ENCODE peak calls at places on chromosomes 3 and 15, in six cellular contexts. One of them, this sample, is unnamed.

GRCh38 chr3:187684444-187684843 is 14.2 kb upstream of the SST start:
- DNase-seq in AG09309: no peak
- DNase-seq in aorta: no peak
- DNase-seq in naive thymus-derived CD4-positive, alpha-beta T cell: no peak
- DNase-seq in small intestine: no peak
- DNase-seq in foreskin fibroblast: no peak
- DNase-seq in this sample: no peak

GRCh38 chr15:64464271-64465005 is 4.1 kb downstream of the ZNF609 start:
- DNase-seq in AG09309: no peak
- DNase-seq in aorta: no peak
- DNase-seq in naive thymus-derived CD4-positive, alpha-beta T cell: no peak
- DNase-seq in small intestine: peak
- DNase-seq in foreskin fibroblast: peak
- DNase-seq in this sample: no peak

GRCh38 chr3:15428539-15428938 is 1.1 kb downstream of the EAF1 start:
- DNase-seq in AG09309: peak
- DNase-seq in aorta: no peak
- DNase-seq in naive thymus-derived CD4-positive, alpha-beta T cell: peak
- DNase-seq in small intestine: peak
- DNase-seq in foreskin fibroblast: peak
- DNase-seq in this sample: no peak

GRCh38 chr15:85009435-85009834 is 27.8 kb downstream of the PDE8A start:
- DNase-seq in AG09309: no peak
- DNase-seq in aorta: no peak
- DNase-seq in naive thymus-derived CD4-positive, alpha-beta T cell: no peak
- DNase-seq in small intestine: no peak
- DNase-seq in foreskin fibroblast: no peak
- DNase-seq in this sample: no peak

GRCh38 chr3:186307594-186307993 is 54.4 kb downstream of the DGKG start:
- DNase-seq in AG09309: no peak
- DNase-seq in aorta: no peak
- DNase-seq in naive thymus-derived CD4-positive, alpha-beta T cell: no peak
- DNase-seq in small intestine: no peak
- DNase-seq in foreskin fibroblast: peak
- DNase-seq in this sample: no peak

GRCh38 chr3:50356553-50356952 is 2.8 kb downstream of the TMEM115 start:
- DNase-seq in AG09309: no peak
- DNase-seq in aorta: no peak
- DNase-seq in naive thymus-derived CD4-positive, alpha-beta T cell: no peak
- DNase-seq in small intestine: peak
- DNase-seq in foreskin fibroblast: peak
- DNase-seq in this sample: peak

GRCh38 chr15:71109130-71109529 is 6.1 kb upstream of the THSD4 start:
- DNase-seq in AG09309: peak
- DNase-seq in aorta: no peak
- DNase-seq in naive thymus-derived CD4-positive, alpha-beta T cell: no peak
- DNase-seq in small intestine: no peak
- DNase-seq in foreskin fibroblast: peak
- DNase-seq in this sample: no peak

GRCh38 chr15:92914768-92915221 is 14.7 kb downstream of the CHD2 start:
- DNase-seq in AG09309: no peak
- DNase-seq in aorta: no peak
- DNase-seq in naive thymus-derived CD4-positive, alpha-beta T cell: peak
- DNase-seq in small intestine: peak
- DNase-seq in foreskin fibroblast: no peak
- DNase-seq in this sample: no peak

GRCh38 chr15:57545995-57546394 is 45.7 kb upstream of the MYZAP start:
- DNase-seq in AG09309: no peak
- DNase-seq in aorta: no peak
- DNase-seq in naive thymus-derived CD4-positive, alpha-beta T cell: no peak
- DNase-seq in small intestine: no peak
- DNase-seq in foreskin fibroblast: no peak
- DNase-seq in this sample: no peak

GRCh38 chr15:45162771-45163507 is 24.8 kb downstream of the SHF start:
- DNase-seq in AG09309: peak
- DNase-seq in aorta: peak
- DNase-seq in naive thymus-derived CD4-positive, alpha-beta T cell: peak
- DNase-seq in small intestine: peak
- DNase-seq in foreskin fibroblast: peak
- DNase-seq in this sample: peak

GRCh38 chr3:16769525-16769924 is 115.2 kb upstream of the PLCL2 start:
- DNase-seq in AG09309: no peak
- DNase-seq in aorta: no peak
- DNase-seq in naive thymus-derived CD4-positive, alpha-beta T cell: no peak
- DNase-seq in small intestine: no peak
- DNase-seq in foreskin fibroblast: no peak
- DNase-seq in this sample: no peak

GRCh38 chr3:10722921-10723320 is 93.1 kb upstream of the SLC6A11 start:
- DNase-seq in AG09309: no peak
- DNase-seq in aorta: no peak
- DNase-seq in naive thymus-derived CD4-positive, alpha-beta T cell: no peak
- DNase-seq in small intestine: no peak
- DNase-seq in foreskin fibroblast: no peak
- DNase-seq in this sample: no peak

GRCh38 chr3:64601824-64602223 is 86.0 kb downstream of the ADAMTS9 start:
- DNase-seq in AG09309: no peak
- DNase-seq in aorta: peak
- DNase-seq in naive thymus-derived CD4-positive, alpha-beta T cell: no peak
- DNase-seq in small intestine: no peak
- DNase-seq in foreskin fibroblast: no peak
- DNase-seq in this sample: no peak

GRCh38 chr15:41546846-41547786 is 3.1 kb upstream of the RPAP1 start:
- DNase-seq in AG09309: no peak
- DNase-seq in aorta: no peak
- DNase-seq in naive thymus-derived CD4-positive, alpha-beta T cell: no peak
- DNase-seq in small intestine: peak
- DNase-seq in foreskin fibroblast: peak
- DNase-seq in this sample: no peak

GRCh38 chr3:193853511-193854219 is 260.7 kb downstream of the OPA1 start:
- DNase-seq in AG09309: no peak
- DNase-seq in aorta: no peak
- DNase-seq in naive thymus-derived CD4-positive, alpha-beta T cell: no peak
- DNase-seq in small intestine: peak
- DNase-seq in foreskin fibroblast: no peak
- DNase-seq in this sample: no peak

GRCh38 chr3:192215-192929 is 4.2 kb upstream of the CHL1 start:
- DNase-seq in AG09309: no peak
- DNase-seq in aorta: no peak
- DNase-seq in naive thymus-derived CD4-positive, alpha-beta T cell: no peak
- DNase-seq in small intestine: no peak
- DNase-seq in foreskin fibroblast: no peak
- DNase-seq in this sample: no peak

GRCh38 chr3:59775106-59775505 is 725.3 kb upstream of the CFAP20DC start:
- DNase-seq in AG09309: no peak
- DNase-seq in aorta: no peak
- DNase-seq in naive thymus-derived CD4-positive, alpha-beta T cell: no peak
- DNase-seq in small intestine: no peak
- DNase-seq in foreskin fibroblast: no peak
- DNase-seq in this sample: no peak

GRCh38 chr3:175238848-175239247 is 379.7 kb downstream of the NAALADL2 start:
- DNase-seq in AG09309: no peak
- DNase-seq in aorta: no peak
- DNase-seq in naive thymus-derived CD4-positive, alpha-beta T cell: no peak
- DNase-seq in small intestine: no peak
- DNase-seq in foreskin fibroblast: no peak
- DNase-seq in this sample: no peak

GRCh38 chr3:119786409-119786808 is 4.5 kb downstream of the NR1I2 start:
- DNase-seq in AG09309: no peak
- DNase-seq in aorta: no peak
- DNase-seq in naive thymus-derived CD4-positive, alpha-beta T cell: no peak
- DNase-seq in small intestine: peak
- DNase-seq in foreskin fibroblast: no peak
- DNase-seq in this sample: no peak

GRCh38 chr3:124594581-124594980 is 135.7 kb upstream of the UMPS start:
- DNase-seq in AG09309: no peak
- DNase-seq in aorta: no peak
- DNase-seq in naive thymus-derived CD4-positive, alpha-beta T cell: no peak
- DNase-seq in small intestine: no peak
- DNase-seq in foreskin fibroblast: no peak
- DNase-seq in this sample: no peak

GRCh38 chr15:64003182-64003581 is 43.1 kb downstream of the DAPK2 start:
- DNase-seq in AG09309: no peak
- DNase-seq in aorta: no peak
- DNase-seq in naive thymus-derived CD4-positive, alpha-beta T cell: no peak
- DNase-seq in small intestine: no peak
- DNase-seq in foreskin fibroblast: no peak
- DNase-seq in this sample: peak

GRCh38 chr3:48402281-48402732 is 27.6 kb downstream of the PLXNB1 start:
- DNase-seq in AG09309: peak
- DNase-seq in aorta: peak
- DNase-seq in naive thymus-derived CD4-positive, alpha-beta T cell: no peak
- DNase-seq in small intestine: no peak
- DNase-seq in foreskin fibroblast: peak
- DNase-seq in this sample: peak

GRCh38 chr15:56168394-56168793 is 75.3 kb downstream of the RFX7 start:
- DNase-seq in AG09309: no peak
- DNase-seq in aorta: no peak
- DNase-seq in naive thymus-derived CD4-positive, alpha-beta T cell: no peak
- DNase-seq in small intestine: no peak
- DNase-seq in foreskin fibroblast: peak
- DNase-seq in this sample: no peak

GRCh38 chr3:127052121-127052561 is 69.2 kb downstream of the PLXNA1 start:
- DNase-seq in AG09309: no peak
- DNase-seq in aorta: peak
- DNase-seq in naive thymus-derived CD4-positive, alpha-beta T cell: no peak
- DNase-seq in small intestine: peak
- DNase-seq in foreskin fibroblast: no peak
- DNase-seq in this sample: peak

GRCh38 chr3:174859756-174860155 is 622 bp downstream of the NAALADL2 start:
- DNase-seq in AG09309: no peak
- DNase-seq in aorta: no peak
- DNase-seq in naive thymus-derived CD4-positive, alpha-beta T cell: no peak
- DNase-seq in small intestine: peak
- DNase-seq in foreskin fibroblast: no peak
- DNase-seq in this sample: no peak

GRCh38 chr15:52566889-52567288 is 1.9 kb downstream of the ARPP19 start:
- DNase-seq in AG09309: no peak
- DNase-seq in aorta: no peak
- DNase-seq in naive thymus-derived CD4-positive, alpha-beta T cell: no peak
- DNase-seq in small intestine: no peak
- DNase-seq in foreskin fibroblast: no peak
- DNase-seq in this sample: no peak
- H3K4me3 ChIP-seq in AG09309: no peak
- H3K4me3 ChIP-seq in aorta: no peak
- H3K4me3 ChIP-seq in naive thymus-derived CD4-positive, alpha-beta T cell: peak
- H3K4me3 ChIP-seq in small intestine: no peak
- H3K4me3 ChIP-seq in foreskin fibroblast: peak
- H3K4me3 ChIP-seq in this sample: peak

GRCh38 chr3:79016587-79017380 is 751.0 kb downstream of the ROBO1 start:
- DNase-seq in AG09309: no peak
- DNase-seq in aorta: no peak
- DNase-seq in naive thymus-derived CD4-positive, alpha-beta T cell: no peak
- DNase-seq in small intestine: no peak
- DNase-seq in foreskin fibroblast: peak
- DNase-seq in this sample: no peak

GRCh38 chr3:79018671-79019136 is 749.1 kb downstream of the ROBO1 start:
- DNase-seq in AG09309: no peak
- DNase-seq in aorta: peak
- DNase-seq in naive thymus-derived CD4-positive, alpha-beta T cell: no peak
- DNase-seq in small intestine: peak
- DNase-seq in foreskin fibroblast: peak
- DNase-seq in this sample: peak

GRCh38 chr3:79019137-79019923 is 748.5 kb downstream of the ROBO1 start:
- DNase-seq in AG09309: peak
- DNase-seq in aorta: peak
- DNase-seq in naive thymus-derived CD4-positive, alpha-beta T cell: no peak
- DNase-seq in small intestine: peak
- DNase-seq in foreskin fibroblast: peak
- DNase-seq in this sample: peak

GRCh38 chr3:79015854-79016253 is 751.9 kb downstream of the ROBO1 start:
- DNase-seq in AG09309: no peak
- DNase-seq in aorta: no peak
- DNase-seq in naive thymus-derived CD4-positive, alpha-beta T cell: no peak
- DNase-seq in small intestine: no peak
- DNase-seq in foreskin fibroblast: no peak
- DNase-seq in this sample: no peak

GRCh38 chr3:79019924-79020173 is 747.9 kb downstream of the ROBO1 start:
- DNase-seq in AG09309: no peak
- DNase-seq in aorta: no peak
- DNase-seq in naive thymus-derived CD4-positive, alpha-beta T cell: no peak
- DNase-seq in small intestine: no peak
- DNase-seq in foreskin fibroblast: no peak
- DNase-seq in this sample: no peak
- H3K4me3 ChIP-seq in AG09309: no peak
- H3K4me3 ChIP-seq in aorta: peak
- H3K4me3 ChIP-seq in naive thymus-derived CD4-positive, alpha-beta T cell: no peak
- H3K4me3 ChIP-seq in small intestine: no peak
- H3K4me3 ChIP-seq in foreskin fibroblast: peak
- H3K4me3 ChIP-seq in this sample: no peak

GRCh38 chr15:88708256-88709054 is 69.6 kb downstream of the ISG20 start:
- DNase-seq in AG09309: no peak
- DNase-seq in aorta: peak
- DNase-seq in naive thymus-derived CD4-positive, alpha-beta T cell: no peak
- DNase-seq in small intestine: no peak
- DNase-seq in foreskin fibroblast: peak
- DNase-seq in this sample: no peak

GRCh38 chr15:88703533-88703932 is 64.7 kb downstream of the ISG20 start:
- DNase-seq in AG09309: no peak
- DNase-seq in aorta: no peak
- DNase-seq in naive thymus-derived CD4-positive, alpha-beta T cell: no peak
- DNase-seq in small intestine: no peak
- DNase-seq in foreskin fibroblast: no peak
- DNase-seq in this sample: no peak

GRCh38 chr15:88707766-88708165 is 69.0 kb downstream of the ISG20 start:
- DNase-seq in AG09309: no peak
- DNase-seq in aorta: no peak
- DNase-seq in naive thymus-derived CD4-positive, alpha-beta T cell: no peak
- DNase-seq in small intestine: no peak
- DNase-seq in foreskin fibroblast: peak
- DNase-seq in this sample: no peak

GRCh38 chr15:88704791-88705768 is 66.3 kb downstream of the ISG20 start:
- DNase-seq in AG09309: no peak
- DNase-seq in aorta: peak
- DNase-seq in naive thymus-derived CD4-positive, alpha-beta T cell: no peak
- DNase-seq in small intestine: peak
- DNase-seq in foreskin fibroblast: peak
- DNase-seq in this sample: peak

DNA sequence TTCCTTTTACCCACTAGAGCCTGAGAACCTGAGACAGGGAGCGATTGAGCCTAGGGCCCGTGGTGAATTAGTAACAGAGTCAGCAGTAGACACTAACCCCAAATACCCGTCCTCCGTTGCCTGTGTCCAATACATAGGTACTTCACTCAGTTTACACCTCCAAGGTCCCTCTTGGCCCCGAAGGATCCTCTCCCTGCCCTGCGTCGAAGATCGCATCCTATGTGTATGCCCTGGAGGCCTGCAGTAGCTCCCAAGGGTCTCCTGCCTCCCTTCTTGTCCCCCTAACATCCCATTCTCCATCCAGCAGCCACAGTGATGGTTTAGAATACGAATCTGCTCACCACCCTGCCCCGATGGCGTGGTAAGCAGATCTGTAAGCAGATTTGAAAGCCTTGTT is 67.0 kb downstream of the ISG20 start:
- DNase-seq in AG09309: no peak
- DNase-seq in aorta: peak
- DNase-seq in naive thymus-derived CD4-positive, alpha-beta T cell: no peak
- DNase-seq in small intestine: no peak
- DNase-seq in foreskin fibroblast: no peak
- DNase-seq in this sample: no peak
- H3K4me3 ChIP-seq in AG09309: peak
- H3K4me3 ChIP-seq in aorta: no peak
- H3K4me3 ChIP-seq in naive thymus-derived CD4-positive, alpha-beta T cell: peak
- H3K4me3 ChIP-seq in small intestine: no peak
- H3K4me3 ChIP-seq in foreskin fibroblast: peak
- H3K4me3 ChIP-seq in this sample: peak

GRCh38 chr15:81003023-81003350 is 2.3 kb downstream of the TLNRD1 start:
- DNase-seq in AG09309: no peak
- DNase-seq in aorta: no peak
- DNase-seq in naive thymus-derived CD4-positive, alpha-beta T cell: no peak
- DNase-seq in small intestine: no peak
- DNase-seq in foreskin fibroblast: no peak
- DNase-seq in this sample: peak
- H3K4me3 ChIP-seq in AG09309: no peak
- H3K4me3 ChIP-seq in aorta: no peak
- H3K4me3 ChIP-seq in naive thymus-derived CD4-positive, alpha-beta T cell: no peak
- H3K4me3 ChIP-seq in small intestine: no peak
- H3K4me3 ChIP-seq in foreskin fibroblast: peak
- H3K4me3 ChIP-seq in this sample: peak

This sample was measured in heart left ventricle.